ENCODE peak calls at places on chromosomes 12 and 14, in four cellular contexts. B is heart left ventricle, V is GM12878, Q is foreskin fibroblast. R is an unnamed sample.

GRCh38 chr14:26765768-26766550 is 168.1 kb upstream of the NOVA1 start:
- DNase-seq in Q (peak; percentile 93), B (peak; percentile 62), V (no peak), R (no peak)

GRCh38 chr12:82910246-82910893 is 223.7 kb downstream of the TMTC2 start:
- DNase-seq in Q (no peak), V (no peak), B (no peak), R (no peak)

GRCh38 chr14:76920572-76921175 is 94.5 kb downstream of the LRRC74A start:
- DNase-seq in V (no peak), Q (no peak), B (peak; percentile 35), R (no peak)

GRCh38 chr14:99754141-99755067 is 38.8 kb upstream of the EML1 start:
- DNase-seq in B (no peak), V (no peak), Q (no peak), R (no peak)

GRCh38 chr12:122730215-122731014 is at the start of gene HCAR1:
- DNase-seq in B (no peak), V (no peak), Q (no peak), R (no peak)

GRCh38 chr14:77979171-77979570 is 179.3 kb downstream of the ADCK1 start:
- DNase-seq in B (no peak), Q (no peak), V (no peak), R (no peak)

GRCh38 chr12:75953312-75953906 is 78.2 kb downstream of the PHLDA1 start:
- DNase-seq in V (no peak), B (no peak), Q (peak; percentile 70), R (peak; percentile 75)

GRCh38 chr12:7555752-7556151 is 52.2 kb upstream of the CD163 start:
- DNase-seq in V (no peak), Q (peak; percentile 75), B (no peak), R (peak; percentile 46)

GRCh38 chr12:126487581-126487980 is 1422.3 kb downstream of the AACS start:
- DNase-seq in V (no peak), Q (no peak), B (no peak), R (no peak)
- H3K4me3 ChIP-seq in V (no peak overlapping the region), Q (no peak overlapping the region), B (no peak overlapping the region), R (no peak overlapping the region)

GRCh38 chr12:70577283-70577634 is 60.0 kb downstream of the PTPRB start:
- DNase-seq in Q (no peak), B (no peak), V (no peak), R (no peak)
- TF ChIP-seq CTCF in Q (no peak), B (no peak), V (no peak), R (no peak)

DNA sequence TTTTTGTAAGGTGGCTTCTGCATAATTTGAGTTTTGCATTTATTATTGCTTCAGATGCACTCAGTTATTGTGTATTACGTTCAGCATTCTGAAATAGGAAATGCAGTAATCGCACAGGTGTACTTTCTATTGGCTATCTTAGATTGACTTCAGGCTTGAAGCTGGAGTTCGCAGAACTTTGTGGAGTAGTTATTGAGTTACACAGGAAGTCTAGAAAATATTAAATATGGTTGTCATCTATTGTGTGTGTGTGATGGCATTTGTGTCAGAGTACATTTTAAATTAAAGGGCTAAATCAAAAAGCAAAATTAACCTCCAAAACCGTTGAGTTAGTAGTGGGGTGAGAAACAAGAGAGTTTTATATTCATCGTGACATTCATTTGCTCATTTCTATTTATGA is 2.7 kb downstream of the ARID2 start:
- DNase-seq in B (no peak), V (no peak), Q (no peak), R (no peak)
- H3K4me3 ChIP-seq in B (peak overlapping the region; percentile 93), V (peak overlapping the region; percentile 53), Q (peak overlapping the region; percentile 89), R (peak overlapping the region; percentile 17)

GRCh38 chr14:65496178-65496993 is 83.9 kb downstream of the FUT8 start:
- DNase-seq in B (no peak), V (no peak), Q (no peak), R (peak; percentile 23)

GRCh38 chr14:65499138-65499537 is 86.6 kb downstream of the FUT8 start:
- DNase-seq in V (no peak), Q (no peak), B (no peak), R (no peak)

GRCh38 chr14:65502676-65503124 is 90.2 kb downstream of the FUT8 start:
- DNase-seq in Q (no peak), B (no peak), V (peak; percentile 62), R (no peak)

GRCh38 chr14:65500075-65500474 is 87.5 kb downstream of the FUT8 start:
- DNase-seq in B (no peak), Q (no peak), V (no peak), R (no peak)

DNA sequence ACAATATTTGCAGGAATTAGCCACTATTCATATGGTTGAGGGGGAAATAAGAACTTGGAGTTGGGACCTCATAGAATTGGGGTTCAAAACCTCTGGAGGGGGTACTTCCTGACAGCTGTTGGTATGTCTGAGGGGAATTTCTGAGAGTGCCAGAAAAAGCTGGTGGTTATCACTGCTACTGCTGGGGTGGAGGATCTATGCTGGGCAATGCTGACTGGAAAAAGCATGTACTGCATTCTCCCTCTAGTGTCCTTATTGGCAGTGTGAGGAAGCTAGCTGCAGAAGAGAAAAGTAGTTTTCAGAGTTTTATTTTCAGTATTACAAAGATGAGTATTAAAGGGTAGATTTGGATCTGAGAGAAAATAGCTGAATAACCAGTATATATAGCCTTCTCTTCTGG is 88.8 kb downstream of the FUT8 start:
- DNase-seq in Q (no peak), B (no peak), V (peak; percentile 51), R (no peak)
- TF ChIP-seq CTCF in Q (no peak), B (no peak), V (peak; percentile 34), R (no peak)

GRCh38 chr14:35535794-35536112 is 1.8 kb downstream of the INSM2 start:
- DNase-seq in V (no peak), B (no peak), Q (no peak), R (no peak)

GRCh38 chr14:35533357-35534129 is 421 bp upstream of the INSM2 start:
- DNase-seq in Q (peak; percentile 40), B (peak; percentile 53), V (no peak), R (no peak)

GRCh38 chr14:35532783-35533356 is 1.1 kb upstream of the INSM2 start:
- DNase-seq in B (no peak), Q (no peak), V (no peak), R (no peak)

GRCh38 chr14:35534130-35534883 is at the start of gene INSM2:
- DNase-seq in Q (no peak), V (no peak), B (no peak), R (no peak)

GRCh38 chr14:35534884-35535793 is 1.2 kb downstream of the INSM2 start:
- DNase-seq in V (no peak), Q (peak; percentile 53), B (peak; percentile 56), R (no peak)
- H3K4me3 ChIP-seq in V (peak overlapping the region; percentile 70), Q (peak overlapping the region; percentile 58), B (peak overlapping the region; percentile 52), R (no peak overlapping the region)

GRCh38 chr12:127401005-127401404 is 866.0 kb upstream of the TMEM132C start:
- DNase-seq in B (no peak), Q (peak; percentile 29), V (no peak), R (no peak)

GRCh38 chr12:127400231-127400630 is 866.7 kb upstream of the TMEM132C start:
- DNase-seq in V (no peak), B (no peak), Q (peak; percentile 48), R (no peak)

GRCh38 chr12:127398026-127398715 is 868.8 kb upstream of the TMEM132C start:
- DNase-seq in B (no peak), Q (no peak), V (no peak), R (no peak)

GRCh38 chr12:127399451-127399850 is 867.5 kb upstream of the TMEM132C start:
- DNase-seq in B (no peak), V (no peak), Q (no peak), R (no peak)

GRCh38 chr12:127401536-127401935 is 865.4 kb upstream of the TMEM132C start:
- DNase-seq in V (no peak), Q (no peak), B (no peak), R (no peak)
- TF ChIP-seq CTCF in V (no peak), Q (no peak), B (no peak), R (no peak)

GRCh38 chr14:34038358-34039057 is 87.6 kb upstream of the EGLN3 start:
- DNase-seq in V (no peak), B (no peak), Q (no peak), R (no peak)
- H3K4me3 ChIP-seq in V (no peak overlapping the region), B (no peak overlapping the region), Q (no peak overlapping the region), R (no peak overlapping the region)

R was measured in BJ.